ENCODE peak calls at places on chromosomes 16 and 17, in ten cellular contexts. V, Z, G, J, D, E, U, N, M and A are unnamed samples.

GRCh38 chr16:14193316-14193871 is 122.3 kb downstream of the MRTFB start:
- DNase-seq in V (no peak), Z (peak), G (no peak), J (no peak), D (no peak), E (no peak), U (no peak), N (no peak), M (peak), A (no peak)

GRCh38 chr17:59688008-59688407 is 19.2 kb downstream of the PTRH2 start:
- DNase-seq in V (no peak), Z (no peak), G (no peak), J (no peak), D (no peak), E (no peak), U (no peak), N (no peak), M (no peak), A (no peak)

GRCh38 chr16:66369055-66369592 is 2.6 kb downstream of the CDH5 start:
- DNase-seq in V (peak), Z (no peak), G (no peak), J (no peak), D (no peak), E (no peak), U (no peak), N (no peak), M (no peak), A (no peak)

GRCh38 chr17:45149037-45149668 is 878 bp downstream of the HEXIM1 start:
- DNase-seq in V (peak), Z (peak), G (peak), J (peak), D (peak), E (no peak), U (no peak), N (no peak), M (peak), A (peak)

GRCh38 chr17:6110592-6110991 is 40.4 kb downstream of the WSCD1 start:
- DNase-seq in V (no peak), Z (no peak), G (no peak), J (no peak), D (peak), E (peak), U (no peak), N (no peak), M (no peak), A (no peak)

GRCh38 chr17:39753514-39754160 is 15.9 kb downstream of the GRB7 start:
- DNase-seq in V (peak), Z (peak), G (peak), J (peak), D (no peak), E (no peak), U (no peak), N (no peak), M (peak), A (peak)

GRCh38 chr16:4945560-4946502 is 8.9 kb upstream of the PPL start:
- DNase-seq in V (no peak), Z (no peak), G (no peak), J (no peak), D (peak), E (no peak), U (no peak), N (no peak), M (no peak), A (no peak)

GRCh38 chr16:30377050-30377811 is 2.6 kb downstream of the MYL11 start:
- DNase-seq in V (no peak), Z (no peak), G (no peak), J (no peak), D (no peak), E (no peak), U (no peak), N (no peak), M (no peak), A (no peak)

GRCh38 chr17:1736348-1737281 is 6.1 kb upstream of the SERPINF2 start:
- DNase-seq in V (no peak), Z (no peak), G (no peak), J (no peak), D (peak), E (no peak), U (no peak), N (no peak), M (no peak), A (no peak)

GRCh38 chr17:41672153-41672552 is 16.5 kb upstream of the EIF1 start:
- DNase-seq in V (no peak), Z (no peak), G (no peak), J (no peak), D (no peak), E (no peak), U (no peak), N (no peak), M (no peak), A (no peak)

GRCh38 chr16:10490141-10490540 is 90.3 kb downstream of the EMP2 start:
- DNase-seq in V (no peak), Z (no peak), G (no peak), J (no peak), D (no peak), E (no peak), U (no peak), N (no peak), M (no peak), A (no peak)